ENCODE peak calls at places on chromosomes 16 and 17, in ten cellular contexts. T is GM12864; L is caudate nucleus; Z is Calu3; F is GM13976; M is NCI-H2081; H is progenitor cell of endocrine pancreas; Y is AG09319; O is activated CD8-positive, alpha-beta memory T cell treated with anti-CD3 and anti-CD28 coated beads for 1 hour; J is stimulated activated CD8-positive, alpha-beta memory T cell treated with anti-CD3 and anti-CD28 coated beads, Interleukin-15, amount 100 ng/mL, for 24 hours. G is an unnamed sample.

GRCh38 chr17:31085563-31085962 is 9.2 kb upstream of the NF1 start:
- DNase-seq in O (no peak), H (no peak), Y (no peak), J (no peak), M (no peak), T (no peak), L (no peak), Z (no peak), F (no peak), G (no peak)

GRCh38 chr17:32487460-32488176 is 825 bp downstream of the CDK5R1 start:
- DNase-seq in M (peak), Z (no peak), L (no peak), J (no peak), F (peak), Y (no peak), T (no peak), H (no peak), O (no peak), G (peak)

GRCh38 chr17:15123593-15124590 is 141.2 kb downstream of the PMP22 start:
- DNase-seq in Z (no peak), Y (no peak), T (no peak), M (no peak), F (no peak), J (no peak), O (no peak), H (no peak), L (no peak), G (no peak)

GRCh38 chr16:5005916-5006315 is 27.8 kb downstream of the NAGPA start:
- DNase-seq in H (no peak), F (no peak), Y (no peak), J (no peak), O (no peak), Z (no peak), L (no peak), T (no peak), M (no peak), G (no peak)

GRCh38 chr17:13475574-13476223 is 126.0 kb downstream of the HS3ST3A1 start:
- DNase-seq in O (no peak), Z (no peak), J (no peak), H (no peak), T (no peak), L (no peak), Y (no peak), F (no peak), M (no peak), G (no peak)

GRCh38 chr17:76182016-76182764 is 41.1 kb upstream of the FOXJ1 start:
- DNase-seq in M (peak), H (peak), F (peak), Y (peak), O (peak), T (peak), J (peak), Z (peak), L (peak), G (peak)

GRCh38 chr16:14013571-14014283 is 57.4 kb upstream of the MRTFB start:
- DNase-seq in O (no peak), T (no peak), Z (no peak), F (no peak), L (no peak), H (no peak), J (no peak), M (no peak), Y (peak), G (no peak)

GRCh38 chr16:66359012-66359411 is 7.5 kb upstream of the CDH5 start:
- DNase-seq in F (no peak), Y (no peak), Z (no peak), M (no peak), O (no peak), L (no peak), H (no peak), T (no peak), J (no peak), G (no peak)

GRCh38 chr16:57051696-57052228 is 40.6 kb upstream of the CPNE2 start:
- DNase-seq in O (no peak), L (no peak), F (peak), J (no peak), Y (no peak), H (no peak), Z (no peak), M (no peak), T (no peak), G (no peak)

GRCh38 chr16:56269824-56270684 is 78.8 kb downstream of the GNAO1 start:
- DNase-seq in H (no peak), J (no peak), Y (peak), F (no peak), O (no peak), M (no peak), T (no peak), L (no peak), Z (no peak), G (no peak)

GRCh38 chr16:56355786-56356275 is 69.5 kb downstream of the AMFR start:
- DNase-seq in Z (no peak), Y (no peak), F (peak), O (no peak), T (no peak), J (no peak), M (no peak), L (no peak), H (no peak), G (no peak)

GRCh38 chr17:42598905-42599304 is 10.3 kb downstream of the RETREG3 start:
- DNase-seq in T (no peak), Y (no peak), M (peak), Z (no peak), J (no peak), L (peak), O (no peak), H (no peak), F (no peak), G (no peak)

GRCh38 chr17:65071861-65072260 is 15.3 kb upstream of the GNA13 start:
- DNase-seq in J (no peak), T (no peak), L (no peak), Y (no peak), M (no peak), F (no peak), O (no peak), Z (no peak), H (no peak), G (no peak)

GRCh38 chr16:87227651-87228015 is 89.6 kb downstream of the C16orf95 start:
- DNase-seq in Y (no peak), T (no peak), F (no peak), O (no peak), L (no peak), M (no peak), Z (no peak), J (no peak), H (no peak), G (no peak)

GRCh38 chr17:14304222-14304844 is 3.5 kb downstream of the HS3ST3B1 start:
- DNase-seq in O (no peak), Z (no peak), F (no peak), M (no peak), T (no peak), H (no peak), L (no peak), Y (no peak), J (no peak), G (no peak)

GRCh38 chr16:4140652-4141051 is 24.4 kb upstream of the ADCY9 start:
- DNase-seq in J (no peak), M (no peak), T (no peak), L (no peak), F (no peak), O (no peak), Z (no peak), Y (no peak), H (no peak), G (no peak)

GRCh38 chr16:71426069-71426879 is 15.6 kb downstream of the TLE7 start:
- DNase-seq in Z (peak), T (peak), O (no peak), M (no peak), J (no peak), L (no peak), F (peak), H (peak), Y (peak), G (peak)

GRCh38 chr17:36921131-36921851 is 16.0 kb upstream of the LHX1 start:
- DNase-seq in T (no peak), F (no peak), J (no peak), L (peak), M (no peak), Z (peak), Y (no peak), O (no peak), H (no peak), G (peak)

GRCh38 chr16:21727344-21727743 is 63.6 kb downstream of the OTOA start:
- DNase-seq in O (no peak), H (no peak), F (peak), M (no peak), L (no peak), Z (no peak), J (no peak), T (no peak), Y (no peak), G (no peak)

GRCh38 chr17:6070895-6071511 is 824 bp downstream of the WSCD1 start:
- DNase-seq in M (peak), T (no peak), Z (no peak), O (no peak), L (peak), F (peak), H (peak), J (no peak), Y (no peak), G (no peak)

GRCh38 chr16:14286381-14287230 is 215.5 kb downstream of the MRTFB start:
- DNase-seq in Y (no peak), O (no peak), J (no peak), F (peak), L (no peak), H (no peak), T (peak), M (no peak), Z (no peak), G (no peak)

G was measured in LNCaP clone FGC.